ENCODE peak calls at places on chromosomes 7 and 10, in five cellular contexts. One of them, this sample, is unnamed.

GRCh38 chr7:133573554-133574265 is 320.8 kb downstream of the EXOC4 start:
- DNase-seq in hypothalamus: no peak
- DNase-seq in SW480: no peak
- DNase-seq in tibial artery: no peak
- DNase-seq in non-pigmented ciliary epithelial cell: no peak
- DNase-seq in this sample: no peak

GRCh38 chr7:105678811-105679495 is 97.7 kb upstream of the EFCAB10 start:
- DNase-seq in SW480: no peak
- DNase-seq in tibial artery: peak; percentile 90
- DNase-seq in non-pigmented ciliary epithelial cell: no peak
- DNase-seq in hypothalamus: no peak
- DNase-seq in this sample: no peak

GRCh38 chr10:114458955-114459354 is 54.7 kb upstream of the AFAP1L2 start:
- DNase-seq in tibial artery: no peak
- DNase-seq in hypothalamus: no peak
- DNase-seq in non-pigmented ciliary epithelial cell: no peak
- DNase-seq in SW480: peak; percentile 52
- DNase-seq in this sample: no peak

GRCh38 chr7:159056722-159057121 is 87.9 kb downstream of the VIPR2 start:
- DNase-seq in hypothalamus: no peak
- DNase-seq in non-pigmented ciliary epithelial cell: no peak
- DNase-seq in tibial artery: no peak
- DNase-seq in SW480: peak; percentile 14
- DNase-seq in this sample: no peak

GRCh38 chr7:85102813-85103350 is 84.0 kb downstream of the SEMA3D start:
- DNase-seq in hypothalamus: no peak
- DNase-seq in tibial artery: no peak
- DNase-seq in SW480: no peak
- DNase-seq in non-pigmented ciliary epithelial cell: no peak
- DNase-seq in this sample: no peak

GRCh38 chr10:3068968-3069737 is 1.8 kb downstream of the PFKP start:
- DNase-seq in hypothalamus: no peak
- DNase-seq in tibial artery: no peak
- DNase-seq in non-pigmented ciliary epithelial cell: no peak
- DNase-seq in SW480: no peak
- DNase-seq in this sample: no peak

GRCh38 chr7:123643495-123644428 is 11.9 kb upstream of the LMOD2 start:
- DNase-seq in hypothalamus: no peak
- DNase-seq in non-pigmented ciliary epithelial cell: no peak
- DNase-seq in SW480: peak; percentile 86
- DNase-seq in tibial artery: no peak
- DNase-seq in this sample: peak; percentile 67

GRCh38 chr10:79910344-79910743 is 38.6 kb downstream of the SFTPD start:
- DNase-seq in hypothalamus: no peak
- DNase-seq in tibial artery: no peak
- DNase-seq in non-pigmented ciliary epithelial cell: no peak
- DNase-seq in SW480: no peak
- DNase-seq in this sample: no peak

GRCh38 chr7:5636914-5637313 is 144.5 kb downstream of the RNF216 start:
- DNase-seq in SW480: no peak
- DNase-seq in hypothalamus: no peak
- DNase-seq in non-pigmented ciliary epithelial cell: peak; percentile 67
- DNase-seq in tibial artery: peak; percentile 84
- DNase-seq in this sample: no peak

GRCh38 chr10:123588386-123588914 is 77.7 kb upstream of the GPR26 start:
- DNase-seq in SW480: no peak
- DNase-seq in non-pigmented ciliary epithelial cell: no peak
- DNase-seq in tibial artery: no peak
- DNase-seq in hypothalamus: no peak
- DNase-seq in this sample: no peak

GRCh38 chr10:125992244-125992643 is 95.9 kb downstream of the FANK1 start:
- DNase-seq in SW480: no peak
- DNase-seq in tibial artery: no peak
- DNase-seq in hypothalamus: no peak
- DNase-seq in non-pigmented ciliary epithelial cell: no peak
- DNase-seq in this sample: no peak

GRCh38 chr7:151859111-151859947 is 17.6 kb downstream of the PRKAG2 start:
- DNase-seq in SW480: no peak
- DNase-seq in hypothalamus: no peak
- DNase-seq in non-pigmented ciliary epithelial cell: no peak
- DNase-seq in tibial artery: no peak
- DNase-seq in this sample: no peak

GRCh38 chr7:23332881-23333612 is 33.9 kb downstream of the MALSU1 start:
- DNase-seq in tibial artery: no peak
- DNase-seq in SW480: no peak
- DNase-seq in hypothalamus: no peak
- DNase-seq in non-pigmented ciliary epithelial cell: no peak
- DNase-seq in this sample: peak; percentile 2

GRCh38 chr7:106367018-106367420 is 82.2 kb upstream of the NAMPT start:
- DNase-seq in tibial artery: no peak
- DNase-seq in SW480: peak; percentile 52
- DNase-seq in non-pigmented ciliary epithelial cell: no peak
- DNase-seq in hypothalamus: no peak
- DNase-seq in this sample: no peak

GRCh38 chr7:156932006-156932405 is 17.5 kb upstream of the NOM1 start:
- DNase-seq in non-pigmented ciliary epithelial cell: no peak
- DNase-seq in SW480: no peak
- DNase-seq in hypothalamus: no peak
- DNase-seq in tibial artery: no peak
- DNase-seq in this sample: no peak

GRCh38 chr10:63525021-63525420 is 3.8 kb downstream of the REEP3 start:
- DNase-seq in non-pigmented ciliary epithelial cell: no peak
- DNase-seq in hypothalamus: no peak
- DNase-seq in SW480: no peak
- DNase-seq in tibial artery: no peak
- DNase-seq in this sample: no peak